ENCODE peak calls at places on chromosomes 7 and 10, in four cellular contexts. One of them, this sample, is unnamed.

GRCh38 chr10:110401401-110402076 is 96.2 kb upstream of the DUSP5 start:
- DNase-seq in HEK293T: no peak
- DNase-seq in M059J: no peak
- DNase-seq in hepatic stellate cell: no peak
- DNase-seq in this sample: peak; percentile 72

GRCh38 chr7:5689716-5690115 is 91.7 kb downstream of the RNF216 start:
- DNase-seq in HEK293T: no peak
- DNase-seq in M059J: no peak
- DNase-seq in hepatic stellate cell: no peak
- DNase-seq in this sample: no peak

GRCh38 chr10:62302760-62303159 is 34.1 kb upstream of the RTKN2 start:
- DNase-seq in HEK293T: no peak
- DNase-seq in M059J: no peak
- DNase-seq in hepatic stellate cell: no peak
- DNase-seq in this sample: no peak

GRCh38 chr10:23368816-23369640 is 24.4 kb upstream of the C10orf67 start:
- DNase-seq in HEK293T: no peak
- DNase-seq in M059J: peak; percentile 21
- DNase-seq in hepatic stellate cell: no peak
- DNase-seq in this sample: no peak

GRCh38 chr10:77231375-77231774 is 406.2 kb downstream of the KCNMA1 start:
- DNase-seq in HEK293T: no peak
- DNase-seq in M059J: no peak
- DNase-seq in hepatic stellate cell: no peak
- DNase-seq in this sample: no peak

GRCh38 chr10:86536294-86536861 is 14.8 kb upstream of the WAPL start:
- DNase-seq in HEK293T: no peak
- DNase-seq in M059J: no peak
- DNase-seq in hepatic stellate cell: no peak
- DNase-seq in this sample: no peak

GRCh38 chr10:13087986-13088618 is 11.9 kb upstream of the OPTN start:
- DNase-seq in HEK293T: no peak
- DNase-seq in M059J: peak; percentile 63
- DNase-seq in hepatic stellate cell: peak; percentile 63
- DNase-seq in this sample: no peak

GRCh38 chr7:41885748-41886147 is 182.9 kb upstream of the INHBA start:
- DNase-seq in HEK293T: no peak
- DNase-seq in M059J: no peak
- DNase-seq in hepatic stellate cell: no peak
- DNase-seq in this sample: no peak

GRCh38 chr7:150362989-150363769 is 5.4 kb upstream of the REPIN1 start:
- DNase-seq in HEK293T: no peak
- DNase-seq in M059J: peak; percentile 63
- DNase-seq in hepatic stellate cell: no peak
- DNase-seq in this sample: no peak

GRCh38 chr7:167087-167855 is 25.1 kb upstream of the FAM20C start:
- DNase-seq in HEK293T: no peak
- DNase-seq in M059J: no peak
- DNase-seq in hepatic stellate cell: no peak
- DNase-seq in this sample: no peak

GRCh38 chr7:155802906-155803417 is 9.3 kb downstream of the SHH start:
- DNase-seq in HEK293T: no peak
- DNase-seq in M059J: no peak
- DNase-seq in hepatic stellate cell: no peak
- DNase-seq in this sample: no peak

GRCh38 chr7:98283127-98283886 is 1.8 kb downstream of the BRI3 start:
- DNase-seq in HEK293T: no peak
- DNase-seq in M059J: no peak
- DNase-seq in hepatic stellate cell: no peak
- DNase-seq in this sample: peak; percentile 80

GRCh38 chr10:71249996-71250395 is 37.6 kb downstream of the UNC5B start:
- DNase-seq in HEK293T: no peak
- DNase-seq in M059J: no peak
- DNase-seq in hepatic stellate cell: no peak
- DNase-seq in this sample: no peak

GRCh38 chr10:971150-971542 is 17.1 kb upstream of the GTPBP4 start:
- DNase-seq in HEK293T: no peak
- DNase-seq in M059J: no peak
- DNase-seq in hepatic stellate cell: no peak
- DNase-seq in this sample: peak; percentile 29

GRCh38 chr7:47389171-47389922 is 192.6 kb downstream of the TNS3 start:
- DNase-seq in HEK293T: no peak
- DNase-seq in M059J: no peak
- DNase-seq in hepatic stellate cell: no peak
- DNase-seq in this sample: no peak

GRCh38 chr7:112182749-112183148 is 23.4 kb downstream of the DOCK4 start:
- DNase-seq in HEK293T: no peak
- DNase-seq in M059J: no peak
- DNase-seq in hepatic stellate cell: no peak
- DNase-seq in this sample: peak; percentile 31

This sample was measured in lung microvascular endothelial cell.